ENCODE peak calls at places on chromosome X, in four cellular contexts. One of them, this sample, is unnamed.

GRCh38 chrX:153507484-153508178 is 9.8 kb upstream of the ATP2B3 start:
- DNase-seq in WTC11: peak; percentile 86
- DNase-seq in HepG2: peak; percentile 27
- DNase-seq in K562: peak; percentile 89
- DNase-seq in this sample: peak; percentile 97

GRCh38 chrX:21412029-21412428 is 37.8 kb downstream of the CNKSR2 start:
- DNase-seq in WTC11: no peak
- DNase-seq in HepG2: no peak
- DNase-seq in K562: no peak
- DNase-seq in this sample: no peak

GRCh38 chrX:37918703-37919102 is 71.3 kb upstream of the DYNLT3 start:
- DNase-seq in WTC11: no peak
- DNase-seq in HepG2: no peak
- DNase-seq in K562: no peak
- DNase-seq in this sample: no peak

GRCh38 chrX:19462879-19463278 is 52.4 kb downstream of the MAP3K15 start:
- DNase-seq in WTC11: no peak
- DNase-seq in HepG2: no peak
- DNase-seq in K562: no peak
- DNase-seq in this sample: no peak

GRCh38 chrX:11261260-11261659 is 32.0 kb upstream of the AMELX start:
- DNase-seq in WTC11: no peak
- DNase-seq in HepG2: no peak
- DNase-seq in K562: no peak
- DNase-seq in this sample: no peak

GRCh38 chrX:68432648-68433047 is 647 bp downstream of the OPHN1 start:
- DNase-seq in WTC11: no peak
- DNase-seq in HepG2: no peak
- DNase-seq in K562: peak; percentile 13
- DNase-seq in this sample: peak; percentile 19

GRCh38 chrX:97616883-97617510 is 733.3 kb downstream of the RPA4 start:
- DNase-seq in WTC11: no peak
- DNase-seq in HepG2: peak; percentile 3
- DNase-seq in K562: no peak
- DNase-seq in this sample: no peak

GRCh38 chrX:20739038-20739745 is 472.5 kb upstream of the RPS6KA3 start:
- DNase-seq in WTC11: no peak
- DNase-seq in HepG2: no peak
- DNase-seq in K562: no peak
- DNase-seq in this sample: no peak

GRCh38 chrX:24899391-24899790 is 116.4 kb downstream of the ARX start:
- DNase-seq in WTC11: no peak
- DNase-seq in HepG2: no peak
- DNase-seq in K562: no peak
- DNase-seq in this sample: no peak

GRCh38 chrX:54413753-54414152 is 26.5 kb upstream of the TSR2 start:
- DNase-seq in WTC11: no peak
- DNase-seq in HepG2: peak; percentile 45
- DNase-seq in K562: no peak
- DNase-seq in this sample: no peak

GRCh38 chrX:72048515-72049455 is 82.9 kb downstream of the RTL5 start:
- DNase-seq in WTC11: peak; percentile 15
- DNase-seq in HepG2: no peak
- DNase-seq in K562: no peak
- DNase-seq in this sample: no peak

GRCh38 chrX:18101087-18101486 is 119.6 kb downstream of the BEND2 start:
- DNase-seq in WTC11: no peak
- DNase-seq in HepG2: no peak
- DNase-seq in K562: no peak
- DNase-seq in this sample: no peak

GRCh38 chrX:10893976-10894375 is 217.2 kb upstream of the HCCS start:
- DNase-seq in WTC11: no peak
- DNase-seq in HepG2: peak; percentile 39
- DNase-seq in K562: no peak
- DNase-seq in this sample: no peak

GRCh38 chrX:104343408-104344129 is 88.8 kb upstream of the ESX1 start:
- DNase-seq in WTC11: peak; percentile 59
- DNase-seq in HepG2: peak; percentile 49
- DNase-seq in K562: peak; percentile 23
- DNase-seq in this sample: peak; percentile 79

GRCh38 chrX:16664059-16664458 is 14.1 kb downstream of the S100G start:
- DNase-seq in WTC11: no peak
- DNase-seq in HepG2: no peak
- DNase-seq in K562: no peak
- DNase-seq in this sample: no peak

GRCh38 chrX:16658284-16658683 is 8.3 kb downstream of the S100G start:
- DNase-seq in WTC11: no peak
- DNase-seq in HepG2: no peak
- DNase-seq in K562: no peak
- DNase-seq in this sample: no peak

GRCh38 chrX:16661495-16661894 is 11.5 kb downstream of the S100G start:
- DNase-seq in WTC11: no peak
- DNase-seq in HepG2: no peak
- DNase-seq in K562: no peak
- DNase-seq in this sample: no peak

GRCh38 chrX:16662402-16662801 is 12.4 kb downstream of the S100G start:
- DNase-seq in WTC11: no peak
- DNase-seq in HepG2: no peak
- DNase-seq in K562: no peak
- DNase-seq in this sample: no peak

DNA sequence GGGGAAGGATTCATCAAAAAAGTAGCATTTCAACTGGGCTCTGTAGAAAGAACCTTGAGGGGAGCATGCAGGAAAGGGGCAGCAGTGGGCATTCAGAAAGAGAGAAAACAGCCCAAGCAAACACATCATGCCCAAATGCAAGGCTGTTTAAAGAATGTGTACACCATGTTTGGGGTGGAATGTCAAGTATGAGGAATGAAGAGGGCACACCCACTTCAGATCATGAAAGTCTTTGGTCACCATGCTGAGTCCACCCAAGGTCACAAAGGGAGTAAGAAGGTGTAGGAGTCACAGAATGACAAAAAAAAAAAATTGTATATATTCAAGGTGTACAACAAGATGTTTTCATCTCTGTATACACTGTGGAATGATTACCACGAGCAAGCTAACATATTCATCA is 9.4 kb downstream of the S100G start:
- DNase-seq in WTC11: no peak
- DNase-seq in HepG2: no peak
- DNase-seq in K562: no peak
- DNase-seq in this sample: no peak
- TF ChIP-seq ELF4 in WTC11: no peak
- TF ChIP-seq ELF4 in HepG2: no peak
- TF ChIP-seq ELF4 in K562: no peak
- TF ChIP-seq ELF4 in this sample: no peak

GRCh38 chrX:44529315-44529714 is 13.3 kb downstream of the FUNDC1 start:
- DNase-seq in WTC11: no peak
- DNase-seq in HepG2: no peak
- DNase-seq in K562: no peak
- DNase-seq in this sample: no peak
- TF ChIP-seq ELF4 in WTC11: no peak
- TF ChIP-seq ELF4 in HepG2: no peak
- TF ChIP-seq ELF4 in K562: no peak
- TF ChIP-seq ELF4 in this sample: no peak

GRCh38 chrX:113133316-113133715 is 292.7 kb upstream of the AMOT start:
- DNase-seq in WTC11: no peak
- DNase-seq in HepG2: no peak
- DNase-seq in K562: no peak
- DNase-seq in this sample: no peak
- TF ChIP-seq ELF4 in WTC11: no peak
- TF ChIP-seq ELF4 in HepG2: no peak
- TF ChIP-seq ELF4 in K562: no peak
- TF ChIP-seq ELF4 in this sample: no peak

GRCh38 chrX:150157291-150157690 is 205.8 kb upstream of the MAMLD1 start:
- DNase-seq in WTC11: no peak
- DNase-seq in HepG2: no peak
- DNase-seq in K562: no peak
- DNase-seq in this sample: no peak

GRCh38 chrX:150156615-150157014 is 206.5 kb upstream of the MAMLD1 start:
- DNase-seq in WTC11: no peak
- DNase-seq in HepG2: no peak
- DNase-seq in K562: no peak
- DNase-seq in this sample: no peak

GRCh38 chrX:150152546-150152945 is 210.6 kb upstream of the MAMLD1 start:
- DNase-seq in WTC11: no peak
- DNase-seq in HepG2: no peak
- DNase-seq in K562: no peak
- DNase-seq in this sample: no peak

GRCh38 chrX:150158554-150159332 is 204.4 kb upstream of the MAMLD1 start:
- DNase-seq in WTC11: no peak
- DNase-seq in HepG2: no peak
- DNase-seq in K562: no peak
- DNase-seq in this sample: no peak

GRCh38 chrX:150155396-150156048 is 207.6 kb upstream of the MAMLD1 start:
- DNase-seq in WTC11: no peak
- DNase-seq in HepG2: no peak
- DNase-seq in K562: no peak
- DNase-seq in this sample: no peak
- TF ChIP-seq ELF4 in WTC11: no peak
- TF ChIP-seq ELF4 in HepG2: no peak
- TF ChIP-seq ELF4 in K562: no peak
- TF ChIP-seq ELF4 in this sample: no peak

GRCh38 chrX:9859711-9860555 is 73.7 kb downstream of the SHROOM2 start:
- DNase-seq in WTC11: no peak
- DNase-seq in HepG2: no peak
- DNase-seq in K562: no peak
- DNase-seq in this sample: no peak
- TF ChIP-seq ELF4 in WTC11: no peak
- TF ChIP-seq ELF4 in HepG2: no peak
- TF ChIP-seq ELF4 in K562: no peak
- TF ChIP-seq ELF4 in this sample: no peak

This sample was measured in HEK293T.